ENCODE peak calls at places on chromosomes 11 and 22, in six cellular contexts. J is heart left ventricle; O is naive thymus-derived CD4-positive, alpha-beta T cell; D is ovary; C is globus pallidus; I is AG04450. B is an unnamed sample.

GRCh38 chr11:118618115-118618990 is 10.9 kb downstream of the PHLDB1 start:
- DNase-seq in J (peak), O (no peak), D (peak), C (peak), I (peak), B (no peak)

GRCh38 chr11:110883266-110883665 is 171.0 kb upstream of the ARHGAP20 start:
- DNase-seq in J (no peak), O (no peak), D (no peak), C (peak), I (no peak), B (no peak)

GRCh38 chr11:17610402-17610894 is 63.4 kb downstream of the OTOG start:
- DNase-seq in J (no peak), O (no peak), D (no peak), C (no peak), I (no peak), B (no peak)

GRCh38 chr11:117997436-117998200 is 11.4 kb downstream of the IL10RA start:
- DNase-seq in J (no peak), O (no peak), D (no peak), C (no peak), I (no peak), B (no peak)

GRCh38 chr11:3037041-3037944 is 19.9 kb downstream of the CARS1 start:
- DNase-seq in J (peak), O (peak), D (peak), C (peak), I (peak), B (peak)

GRCh38 chr11:45924927-45925326 is 2.5 kb downstream of the LARGE2 start:
- DNase-seq in J (no peak), O (no peak), D (no peak), C (no peak), I (no peak), B (no peak)

GRCh38 chr11:131889146-131889577 is 518.7 kb downstream of the NTM start:
- DNase-seq in J (no peak), O (no peak), D (no peak), C (no peak), I (peak), B (no peak)

GRCh38 chr11:119676461-119677020 is 52.5 kb downstream of the NECTIN1 start:
- DNase-seq in J (no peak), O (no peak), D (no peak), C (no peak), I (no peak), B (no peak)

GRCh38 chr11:15073361-15074205 is at the start of gene CALCB:
- DNase-seq in J (no peak), O (peak), D (no peak), C (no peak), I (no peak), B (no peak)

GRCh38 chr11:33616552-33616951 is 84.1 kb downstream of the C11orf91 start:
- DNase-seq in J (no peak), O (no peak), D (no peak), C (no peak), I (no peak), B (no peak)

GRCh38 chr11:74534216-74534615 is 40.7 kb upstream of the LIPT2 start:
- DNase-seq in J (no peak), O (no peak), D (no peak), C (no peak), I (no peak), B (no peak)

GRCh38 chr11:62217191-62217748 is 8.8 kb downstream of the SCGB2A1 start:
- DNase-seq in J (no peak), O (no peak), D (no peak), C (no peak), I (no peak), B (no peak)

GRCh38 chr11:126680109-126680508 is 320.5 kb downstream of the KIRREL3 start:
- DNase-seq in J (no peak), O (no peak), D (no peak), C (no peak), I (no peak), B (no peak)

GRCh38 chr11:72114570-72114969 is 2.1 kb upstream of the ANAPC15 start:
- DNase-seq in J (no peak), O (no peak), D (no peak), C (no peak), I (no peak), B (no peak)

GRCh38 chr11:34324466-34324865 is 33.3 kb downstream of the ABTB2 start:
- DNase-seq in J (no peak), O (no peak), D (no peak), C (no peak), I (no peak), B (no peak)

GRCh38 chr11:64553554-64554201 is 37.3 kb upstream of the SLC22A12 start:
- DNase-seq in J (peak), O (peak), D (peak), C (peak), I (no peak), B (no peak)

GRCh38 chr11:18699848-18700261 is 1.3 kb downstream of the TMEM86A start:
- DNase-seq in J (peak), O (no peak), D (peak), C (peak), I (no peak), B (no peak)

GRCh38 chr11:1053121-1053901 is 16.8 kb upstream of the MUC6 start:
- DNase-seq in J (no peak), O (no peak), D (peak), C (no peak), I (no peak), B (no peak)

GRCh38 chr22:42431401-42432019 is 693 bp downstream of the NFAM1 start:
- DNase-seq in J (no peak), O (no peak), D (no peak), C (peak), I (no peak), B (no peak)

GRCh38 chr11:554428-554823 is 6.1 kb downstream of the LMNTD2 start:
- DNase-seq in J (no peak), O (no peak), D (no peak), C (no peak), I (no peak), B (no peak)

GRCh38 chr11:77542296-77542695 is 47.5 kb upstream of the AQP11 start:
- DNase-seq in J (no peak), O (no peak), D (no peak), C (no peak), I (no peak), B (no peak)

B was measured in left lobe of liver.